ENCODE peak calls at places on chromosomes 3 and 15, in seven cellular contexts. C is CD4-positive, alpha-beta T cell; W is transverse colon; L is A673; D is H9; J is naive thymus-derived CD4-positive, alpha-beta T cell; F is upper lobe of right lung. Z is an unnamed sample.

GRCh38 chr3:134666466-134666865 is 15.6 kb upstream of the KY start:
- DNase-seq in C (no peak), W (no peak), J (no peak), D (no peak), L (no peak), F (no peak), Z (no peak)

GRCh38 chr3:151210676-151211381 is 7.8 kb upstream of the GPR171 start:
- DNase-seq in C (no peak), D (no peak), L (no peak), W (peak; percentile 36), F (no peak), J (no peak), Z (no peak)

GRCh38 chr3:195101927-195102608 is 168.9 kb downstream of the XXYLT1 start:
- DNase-seq in L (no peak), J (no peak), D (no peak), C (no peak), F (peak; percentile 27), W (no peak), Z (no peak)

GRCh38 chr3:194608981-194609380 is 24.2 kb downstream of the TMEM44 start:
- DNase-seq in J (no peak), L (no peak), C (no peak), W (no peak), F (no peak), D (no peak), Z (no peak)

GRCh38 chr15:39495871-39496459 is 84.9 kb upstream of the THBS1 start:
- DNase-seq in F (no peak), J (no peak), W (no peak), C (no peak), D (no peak), L (no peak), Z (no peak)

GRCh38 chr3:128242818-128243601 is 89.7 kb downstream of the EEFSEC start:
- DNase-seq in C (no peak), L (no peak), W (no peak), D (no peak), J (no peak), F (no peak), Z (no peak)

GRCh38 chr3:101042996-101043686 is 49.9 kb upstream of the ABI3BP start:
- DNase-seq in W (no peak), L (no peak), F (no peak), C (no peak), D (no peak), J (no peak), Z (no peak)

GRCh38 chr3:53939081-53939582 is 47.5 kb upstream of the SELENOK start:
- DNase-seq in J (no peak), D (no peak), C (no peak), L (no peak), W (no peak), F (no peak), Z (no peak)

GRCh38 chr15:85750319-85750806 is 44.4 kb downstream of the KLHL25 start:
- DNase-seq in J (no peak), C (no peak), F (peak; percentile 72), W (peak; percentile 33), D (peak; percentile 40), L (no peak), Z (peak; percentile 79)

GRCh38 chr3:16338999-16339398 is 74.0 kb downstream of the OXNAD1 start:
- DNase-seq in J (no peak), W (no peak), D (no peak), L (peak; percentile 39), F (no peak), C (no peak), Z (peak; percentile 89)

GRCh38 chr3:7194081-7194835 is 333.3 kb downstream of the GRM7 start:
- DNase-seq in C (no peak), J (no peak), W (no peak), L (no peak), D (no peak), F (no peak), Z (no peak)

GRCh38 chr15:59329570-59330350 is 42.9 kb downstream of the MYO1E start:
- DNase-seq in W (no peak), C (no peak), F (no peak), D (no peak), J (no peak), L (no peak), Z (no peak)

GRCh38 chr3:52128118-52128683 is 26.0 kb downstream of the POC1A start:
- DNase-seq in L (peak; percentile 1), D (no peak), F (no peak), C (no peak), J (no peak), W (no peak), Z (no peak)

GRCh38 chr15:87477759-87478687 is 778.5 kb downstream of the NTRK3 start:
- DNase-seq in W (no peak), F (no peak), L (peak; percentile 3), J (no peak), C (no peak), D (peak; percentile 31), Z (peak; percentile 71)

GRCh38 chr15:65245096-65245849 is 34.0 kb upstream of the CILP start:
- DNase-seq in C (no peak), L (no peak), J (no peak), F (no peak), W (peak; percentile 34), D (no peak), Z (no peak)

GRCh38 chr3:4994144-4994730 is 15.0 kb downstream of the BHLHE40 start:
- DNase-seq in J (no peak), W (no peak), L (no peak), F (no peak), C (no peak), D (no peak), Z (no peak)

GRCh38 chr3:55167586-55168317 is 239.9 kb upstream of the LRTM1 start:
- DNase-seq in J (no peak), W (no peak), C (no peak), D (no peak), L (no peak), F (no peak), Z (no peak)

GRCh38 chr3:154955907-154956533 is 124.1 kb upstream of the MME start:
- DNase-seq in L (no peak), C (no peak), J (no peak), D (no peak), F (no peak), W (no peak), Z (no peak)

GRCh38 chr3:66588340-66588847 is 87.6 kb upstream of the LRIG1 start:
- DNase-seq in C (no peak), J (no peak), F (no peak), W (no peak), D (no peak), L (no peak), Z (no peak)

GRCh38 chr3:138547342-138547975 is 46.6 kb downstream of the CEP70 start:
- DNase-seq in L (no peak), D (no peak), J (no peak), F (no peak), C (no peak), W (no peak), Z (no peak)

GRCh38 chr3:138549578-138549977 is 44.5 kb downstream of the CEP70 start:
- DNase-seq in C (no peak), F (no peak), D (no peak), L (no peak), J (no peak), W (no peak), Z (no peak)

GRCh38 chr3:138539352-138539751 is 54.7 kb downstream of the CEP70 start:
- DNase-seq in J (no peak), F (no peak), D (no peak), W (no peak), L (no peak), C (no peak), Z (no peak)

GRCh38 chr3:138542977-138543376 is 51.1 kb downstream of the CEP70 start:
- DNase-seq in F (no peak), J (no peak), C (no peak), L (no peak), D (no peak), W (no peak), Z (no peak)

DNA sequence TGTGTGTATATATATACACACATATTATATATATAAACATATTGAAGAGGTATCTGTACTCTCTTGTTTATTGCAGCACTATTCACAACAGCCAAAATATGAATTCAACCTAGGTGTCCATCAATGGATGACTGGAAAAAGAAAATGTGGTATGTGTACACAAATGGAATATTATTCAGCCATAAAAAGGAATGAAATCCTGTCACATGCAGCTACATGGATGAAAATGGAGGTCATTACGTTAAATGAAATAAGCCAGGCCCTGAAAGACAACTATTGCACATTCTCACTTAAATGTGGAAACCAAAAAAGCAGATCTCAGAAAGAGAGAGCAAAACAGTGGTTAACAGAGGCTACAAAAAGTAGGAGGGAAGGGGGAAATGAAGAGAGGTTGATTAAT is 49.5 kb downstream of the CEP70 start:
- DNase-seq in C (no peak), D (no peak), W (no peak), L (no peak), J (no peak), F (no peak), Z (no peak)
- H3K9me3 ChIP-seq in C (peaks cover 55% of the 10 kb centered on the region), D (peaks cover 17% of the 10 kb centered on the region), W (peaks cover 59% of the 10 kb centered on the region), L (peaks cover 11% of the 10 kb centered on the region), J (peaks cover 3% of the 10 kb centered on the region), F (peaks cover 33% of the 10 kb centered on the region), Z (peaks cover 26% of the 10 kb centered on the region)

GRCh38 chr3:86814321-86814720 is 176.6 kb downstream of the VGLL3 start:
- DNase-seq in F (no peak), C (no peak), W (no peak), J (no peak), D (no peak), L (no peak), Z (no peak)
- H3K27ac ChIP-seq in F (no peak overlapping the region), C (no peak overlapping the region), W (no peak overlapping the region), J (no peak overlapping the region), D (peak overlapping the region; percentile 81), L (no peak overlapping the region), Z (no peak overlapping the region)

DNA sequence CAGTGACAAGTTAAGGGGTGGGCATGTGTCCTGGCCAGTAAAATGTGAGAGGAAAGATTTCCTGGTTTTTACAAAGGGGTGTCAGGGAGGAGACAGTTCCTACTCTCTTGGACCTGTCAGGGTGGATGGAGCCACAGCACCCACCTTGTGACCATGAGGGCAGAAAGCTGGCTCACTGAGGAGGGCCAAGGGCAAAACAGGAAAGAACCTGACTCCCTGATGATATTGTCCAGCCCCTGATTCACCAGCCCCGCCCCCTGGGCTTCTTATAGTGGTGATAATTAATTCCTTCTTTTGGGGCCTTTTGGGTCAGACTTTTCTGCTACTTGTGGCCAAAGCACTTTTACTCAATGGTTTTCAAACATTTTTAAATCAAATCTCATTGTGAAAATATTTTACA is 130.3 kb upstream of the SMAD3 start:
- DNase-seq in C (no peak), F (no peak), J (no peak), L (no peak), W (no peak), D (no peak), Z (no peak)
- H3K9me3 ChIP-seq in C (peaks cover 11% of the 10 kb centered on the region), F (no peaks in the 10 kb centered on the region), J (peaks cover 6% of the 10 kb centered on the region), L (no peaks in the 10 kb centered on the region), W (no peaks in the 10 kb centered on the region), D (peaks cover 14% of the 10 kb centered on the region), Z (no peaks in the 10 kb centered on the region)

DNA sequence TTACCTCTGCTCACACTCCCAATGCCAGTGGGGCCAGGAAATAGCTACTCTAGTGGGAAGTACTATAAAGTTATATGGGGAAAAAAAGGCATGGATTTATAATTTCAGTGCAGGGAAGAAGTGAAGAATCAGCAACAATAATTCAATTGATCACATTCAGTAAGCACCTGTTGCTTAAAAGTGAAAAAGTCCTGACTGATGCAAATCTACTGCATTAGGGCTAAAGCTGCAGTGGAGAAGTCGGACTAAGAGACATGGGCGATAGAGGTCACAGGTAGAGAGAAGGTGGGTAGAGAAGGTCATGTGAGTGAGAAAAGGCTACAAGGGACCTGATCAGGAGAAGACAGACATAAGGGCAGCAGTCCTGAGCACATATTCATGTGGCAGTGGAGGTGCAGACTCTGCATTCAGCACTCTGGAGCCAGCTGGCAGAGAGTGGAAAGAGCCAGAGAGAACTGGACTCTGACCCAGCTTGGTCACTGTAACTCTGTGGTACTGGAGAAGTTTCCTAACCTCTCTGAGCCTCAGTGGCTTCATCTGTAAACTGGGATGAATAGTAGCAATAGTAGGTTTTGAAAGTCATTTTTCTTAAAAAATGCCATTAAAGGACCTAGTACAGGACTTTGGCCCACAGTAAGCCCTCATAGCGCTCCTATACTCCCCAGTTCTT is 17.6 kb upstream of the BCL2A1 start:
- DNase-seq in W (no peak), L (no peak), C (no peak), D (no peak), J (no peak), F (no peak), Z (no peak)
- H3K27ac ChIP-seq in W (no peak overlapping the region), L (no peak overlapping the region), C (no peak overlapping the region), D (no peak overlapping the region), J (no peak overlapping the region), F (no peak overlapping the region), Z (no peak overlapping the region)